ENCODE peak calls at places on chromosome 1, in nine cellular contexts. One of them, this sample, is unnamed.

GRCh38 chr1:232620356-232620841 is 9.5 kb downstream of the SIPA1L2 start:
- DNase-seq in AG08395: peak
- DNase-seq in CD8-positive, alpha-beta T cell: no peak
- DNase-seq in T1000: no peak
- DNase-seq in midbrain: peak
- DNase-seq in hypothalamus: peak
- DNase-seq in stimulated activated CD4-positive, alpha-beta T cell treated with anti-CD3 and anti-CD28 coated beads, Interleukin-12 subunit alpha, Interleukin-12 subunit beta, amount 100 ng/mL, for 4 hours: no peak
- DNase-seq in lung: peak
- DNase-seq in nephron progenitor cell: no peak
- DNase-seq in this sample: peak

GRCh38 chr1:159845751-159846531 is 16.5 kb downstream of the VSIG8 start:
- DNase-seq in AG08395: no peak
- DNase-seq in CD8-positive, alpha-beta T cell: no peak
- DNase-seq in T1000: no peak
- DNase-seq in midbrain: no peak
- DNase-seq in hypothalamus: no peak
- DNase-seq in stimulated activated CD4-positive, alpha-beta T cell treated with anti-CD3 and anti-CD28 coated beads, Interleukin-12 subunit alpha, Interleukin-12 subunit beta, amount 100 ng/mL, for 4 hours: no peak
- DNase-seq in lung: no peak
- DNase-seq in nephron progenitor cell: no peak
- DNase-seq in this sample: no peak

GRCh38 chr1:178486100-178487069 is 10.4 kb downstream of the CLEC20A start:
- DNase-seq in AG08395: no peak
- DNase-seq in CD8-positive, alpha-beta T cell: no peak
- DNase-seq in T1000: no peak
- DNase-seq in midbrain: no peak
- DNase-seq in hypothalamus: no peak
- DNase-seq in stimulated activated CD4-positive, alpha-beta T cell treated with anti-CD3 and anti-CD28 coated beads, Interleukin-12 subunit alpha, Interleukin-12 subunit beta, amount 100 ng/mL, for 4 hours: no peak
- DNase-seq in lung: no peak
- DNase-seq in nephron progenitor cell: no peak
- DNase-seq in this sample: no peak

GRCh38 chr1:101183388-101183699 is 53.5 kb upstream of the S1PR1 start:
- DNase-seq in AG08395: no peak
- DNase-seq in CD8-positive, alpha-beta T cell: no peak
- DNase-seq in T1000: no peak
- DNase-seq in midbrain: no peak
- DNase-seq in hypothalamus: no peak
- DNase-seq in stimulated activated CD4-positive, alpha-beta T cell treated with anti-CD3 and anti-CD28 coated beads, Interleukin-12 subunit alpha, Interleukin-12 subunit beta, amount 100 ng/mL, for 4 hours: no peak
- DNase-seq in lung: no peak
- DNase-seq in nephron progenitor cell: no peak
- DNase-seq in this sample: no peak

GRCh38 chr1:234851450-234852438 is 241.8 kb upstream of the IRF2BP2 start:
- DNase-seq in AG08395: peak
- DNase-seq in CD8-positive, alpha-beta T cell: no peak
- DNase-seq in T1000: peak
- DNase-seq in midbrain: peak
- DNase-seq in hypothalamus: no peak
- DNase-seq in stimulated activated CD4-positive, alpha-beta T cell treated with anti-CD3 and anti-CD28 coated beads, Interleukin-12 subunit alpha, Interleukin-12 subunit beta, amount 100 ng/mL, for 4 hours: no peak
- DNase-seq in lung: no peak
- DNase-seq in nephron progenitor cell: no peak
- DNase-seq in this sample: no peak

GRCh38 chr1:109632671-109633346 is 13.2 kb downstream of the AMPD2 start:
- DNase-seq in AG08395: no peak
- DNase-seq in CD8-positive, alpha-beta T cell: no peak
- DNase-seq in T1000: no peak
- DNase-seq in midbrain: peak
- DNase-seq in hypothalamus: peak
- DNase-seq in stimulated activated CD4-positive, alpha-beta T cell treated with anti-CD3 and anti-CD28 coated beads, Interleukin-12 subunit alpha, Interleukin-12 subunit beta, amount 100 ng/mL, for 4 hours: no peak
- DNase-seq in lung: peak
- DNase-seq in nephron progenitor cell: no peak
- DNase-seq in this sample: peak

GRCh38 chr1:54854376-54855020 is 32.5 kb downstream of the DHCR24 start:
- DNase-seq in AG08395: peak
- DNase-seq in CD8-positive, alpha-beta T cell: no peak
- DNase-seq in T1000: no peak
- DNase-seq in midbrain: no peak
- DNase-seq in hypothalamus: no peak
- DNase-seq in stimulated activated CD4-positive, alpha-beta T cell treated with anti-CD3 and anti-CD28 coated beads, Interleukin-12 subunit alpha, Interleukin-12 subunit beta, amount 100 ng/mL, for 4 hours: no peak
- DNase-seq in lung: no peak
- DNase-seq in nephron progenitor cell: no peak
- DNase-seq in this sample: peak

GRCh38 chr1:109490029-109490933 is 3.6 kb upstream of the CYB561D1 start:
- DNase-seq in AG08395: peak
- DNase-seq in CD8-positive, alpha-beta T cell: peak
- DNase-seq in T1000: peak
- DNase-seq in midbrain: peak
- DNase-seq in hypothalamus: peak
- DNase-seq in stimulated activated CD4-positive, alpha-beta T cell treated with anti-CD3 and anti-CD28 coated beads, Interleukin-12 subunit alpha, Interleukin-12 subunit beta, amount 100 ng/mL, for 4 hours: peak
- DNase-seq in lung: peak
- DNase-seq in nephron progenitor cell: peak
- DNase-seq in this sample: peak

GRCh38 chr1:151282883-151283725 is 1.0 kb downstream of the ZNF687 start:
- DNase-seq in AG08395: peak
- DNase-seq in CD8-positive, alpha-beta T cell: peak
- DNase-seq in T1000: no peak
- DNase-seq in midbrain: peak
- DNase-seq in hypothalamus: no peak
- DNase-seq in stimulated activated CD4-positive, alpha-beta T cell treated with anti-CD3 and anti-CD28 coated beads, Interleukin-12 subunit alpha, Interleukin-12 subunit beta, amount 100 ng/mL, for 4 hours: no peak
- DNase-seq in lung: peak
- DNase-seq in nephron progenitor cell: peak
- DNase-seq in this sample: no peak

GRCh38 chr1:201633811-201634210 is 94.9 kb downstream of the NAV1 start:
- DNase-seq in AG08395: no peak
- DNase-seq in CD8-positive, alpha-beta T cell: no peak
- DNase-seq in T1000: no peak
- DNase-seq in midbrain: no peak
- DNase-seq in hypothalamus: no peak
- DNase-seq in stimulated activated CD4-positive, alpha-beta T cell treated with anti-CD3 and anti-CD28 coated beads, Interleukin-12 subunit alpha, Interleukin-12 subunit beta, amount 100 ng/mL, for 4 hours: no peak
- DNase-seq in lung: no peak
- DNase-seq in nephron progenitor cell: no peak
- DNase-seq in this sample: no peak

GRCh38 chr1:39381839-39382238 is 109.6 kb upstream of the BMP8A start:
- DNase-seq in AG08395: no peak
- DNase-seq in CD8-positive, alpha-beta T cell: no peak
- DNase-seq in T1000: no peak
- DNase-seq in midbrain: no peak
- DNase-seq in hypothalamus: no peak
- DNase-seq in stimulated activated CD4-positive, alpha-beta T cell treated with anti-CD3 and anti-CD28 coated beads, Interleukin-12 subunit alpha, Interleukin-12 subunit beta, amount 100 ng/mL, for 4 hours: no peak
- DNase-seq in lung: no peak
- DNase-seq in nephron progenitor cell: no peak
- DNase-seq in this sample: no peak

GRCh38 chr1:54254055-54254454 is 54.1 kb downstream of the MRPL37 start:
- DNase-seq in AG08395: no peak
- DNase-seq in CD8-positive, alpha-beta T cell: no peak
- DNase-seq in T1000: no peak
- DNase-seq in midbrain: no peak
- DNase-seq in hypothalamus: no peak
- DNase-seq in stimulated activated CD4-positive, alpha-beta T cell treated with anti-CD3 and anti-CD28 coated beads, Interleukin-12 subunit alpha, Interleukin-12 subunit beta, amount 100 ng/mL, for 4 hours: no peak
- DNase-seq in lung: no peak
- DNase-seq in nephron progenitor cell: no peak
- DNase-seq in this sample: no peak

GRCh38 chr1:58768971-58769808 is 14.7 kb downstream of the JUN start:
- DNase-seq in AG08395: peak
- DNase-seq in CD8-positive, alpha-beta T cell: peak
- DNase-seq in T1000: peak
- DNase-seq in midbrain: peak
- DNase-seq in hypothalamus: peak
- DNase-seq in stimulated activated CD4-positive, alpha-beta T cell treated with anti-CD3 and anti-CD28 coated beads, Interleukin-12 subunit alpha, Interleukin-12 subunit beta, amount 100 ng/mL, for 4 hours: peak
- DNase-seq in lung: peak
- DNase-seq in nephron progenitor cell: peak
- DNase-seq in this sample: peak

GRCh38 chr1:53121319-53122172 is 20.9 kb downstream of the SLC1A7 start:
- DNase-seq in AG08395: no peak
- DNase-seq in CD8-positive, alpha-beta T cell: no peak
- DNase-seq in T1000: peak
- DNase-seq in midbrain: no peak
- DNase-seq in hypothalamus: no peak
- DNase-seq in stimulated activated CD4-positive, alpha-beta T cell treated with anti-CD3 and anti-CD28 coated beads, Interleukin-12 subunit alpha, Interleukin-12 subunit beta, amount 100 ng/mL, for 4 hours: no peak
- DNase-seq in lung: no peak
- DNase-seq in nephron progenitor cell: peak
- DNase-seq in this sample: peak

GRCh38 chr1:31760422-31760900 is 3.7 kb downstream of the ADGRB2 start:
- DNase-seq in AG08395: no peak
- DNase-seq in CD8-positive, alpha-beta T cell: no peak
- DNase-seq in T1000: no peak
- DNase-seq in midbrain: no peak
- DNase-seq in hypothalamus: no peak
- DNase-seq in stimulated activated CD4-positive, alpha-beta T cell treated with anti-CD3 and anti-CD28 coated beads, Interleukin-12 subunit alpha, Interleukin-12 subunit beta, amount 100 ng/mL, for 4 hours: no peak
- DNase-seq in lung: no peak
- DNase-seq in nephron progenitor cell: peak
- DNase-seq in this sample: no peak